ENCODE peak calls at places on chromosome 18, in four cellular contexts. One of them, this sample, is unnamed.

GRCh38 chr18:23918395-23919032 is 96.0 kb upstream of the TTC39C start:
- DNase-seq in astrocyte of the spinal cord: peak; percentile 57
- DNase-seq in type B pancreatic cell: no peak
- DNase-seq in A549: peak; percentile 44
- DNase-seq in this sample: no peak

GRCh38 chr18:13379062-13379800 is 160.7 kb downstream of the LDLRAD4 start:
- DNase-seq in astrocyte of the spinal cord: no peak
- DNase-seq in type B pancreatic cell: no peak
- DNase-seq in A549: no peak
- DNase-seq in this sample: peak; percentile 72

GRCh38 chr18:70142021-70142420 is 63.5 kb downstream of the RTTN start:
- DNase-seq in astrocyte of the spinal cord: no peak
- DNase-seq in type B pancreatic cell: no peak
- DNase-seq in A549: no peak
- DNase-seq in this sample: no peak

GRCh38 chr18:8660316-8660715 is 45.0 kb upstream of the MTCL1 start:
- DNase-seq in astrocyte of the spinal cord: no peak
- DNase-seq in type B pancreatic cell: no peak
- DNase-seq in A549: no peak
- DNase-seq in this sample: no peak

GRCh38 chr18:75407468-75408437 is 19.8 kb downstream of the SMIM21 start:
- DNase-seq in astrocyte of the spinal cord: peak; percentile 32
- DNase-seq in type B pancreatic cell: no peak
- DNase-seq in A549: no peak
- DNase-seq in this sample: no peak

GRCh38 chr18:3340682-3341097 is 78.8 kb downstream of the MYL12B start:
- DNase-seq in astrocyte of the spinal cord: no peak
- DNase-seq in type B pancreatic cell: no peak
- DNase-seq in A549: no peak
- DNase-seq in this sample: no peak

GRCh38 chr18:28768791-28769768 is 592.1 kb upstream of the CDH2 start:
- DNase-seq in astrocyte of the spinal cord: no peak
- DNase-seq in type B pancreatic cell: no peak
- DNase-seq in A549: no peak
- DNase-seq in this sample: no peak

GRCh38 chr18:9757851-9758587 is 49.9 kb downstream of the RAB31 start:
- DNase-seq in astrocyte of the spinal cord: peak; percentile 82
- DNase-seq in type B pancreatic cell: no peak
- DNase-seq in A549: no peak
- DNase-seq in this sample: no peak

GRCh38 chr18:80108122-80108536 is 933 bp upstream of the ADNP2 start:
- DNase-seq in astrocyte of the spinal cord: no peak
- DNase-seq in type B pancreatic cell: no peak
- DNase-seq in A549: no peak
- DNase-seq in this sample: no peak

GRCh38 chr18:28041366-28041765 is 135.6 kb downstream of the CDH2 start:
- DNase-seq in astrocyte of the spinal cord: peak; percentile 82
- DNase-seq in type B pancreatic cell: no peak
- DNase-seq in A549: no peak
- DNase-seq in this sample: no peak

GRCh38 chr18:79259218-79259617 is 136.5 kb upstream of the NFATC1 start:
- DNase-seq in astrocyte of the spinal cord: no peak
- DNase-seq in type B pancreatic cell: no peak
- DNase-seq in A549: no peak
- DNase-seq in this sample: no peak

GRCh38 chr18:10487161-10487560 is 32.7 kb downstream of the APCDD1 start:
- DNase-seq in astrocyte of the spinal cord: no peak
- DNase-seq in type B pancreatic cell: no peak
- DNase-seq in A549: no peak
- DNase-seq in this sample: no peak

GRCh38 chr18:48889115-48889941 is 61.4 kb downstream of the SMAD7 start:
- DNase-seq in astrocyte of the spinal cord: no peak
- DNase-seq in type B pancreatic cell: no peak
- DNase-seq in A549: no peak
- DNase-seq in this sample: peak; percentile 81

GRCh38 chr18:59109375-59109774 is 30.3 kb upstream of the SEC11C start:
- DNase-seq in astrocyte of the spinal cord: no peak
- DNase-seq in type B pancreatic cell: no peak
- DNase-seq in A549: no peak
- DNase-seq in this sample: no peak

GRCh38 chr18:9421096-9421495 is 54.2 kb upstream of the RALBP1 start:
- DNase-seq in astrocyte of the spinal cord: no peak
- DNase-seq in type B pancreatic cell: no peak
- DNase-seq in A549: no peak
- DNase-seq in this sample: no peak

GRCh38 chr18:40367576-40367975 is 1587.5 kb upstream of the PIK3C3 start:
- DNase-seq in astrocyte of the spinal cord: no peak
- DNase-seq in type B pancreatic cell: no peak
- DNase-seq in A549: no peak
- DNase-seq in this sample: no peak

GRCh38 chr18:32922951-32923430 is 150.2 kb upstream of the KLHL14 start:
- DNase-seq in astrocyte of the spinal cord: peak; percentile 45
- DNase-seq in type B pancreatic cell: no peak
- DNase-seq in A549: no peak
- DNase-seq in this sample: no peak

GRCh38 chr18:53819671-53820070 is 404.8 kb downstream of the MBD2 start:
- DNase-seq in astrocyte of the spinal cord: no peak
- DNase-seq in type B pancreatic cell: no peak
- DNase-seq in A549: no peak
- DNase-seq in this sample: peak; percentile 34

GRCh38 chr18:74899554-74899953 is 301.9 kb downstream of the ZNF407 start:
- DNase-seq in astrocyte of the spinal cord: peak; percentile 20
- DNase-seq in type B pancreatic cell: no peak
- DNase-seq in A549: no peak
- DNase-seq in this sample: peak; percentile 88

GRCh38 chr18:2656237-2657042 is 914 bp downstream of the SMCHD1 start:
- DNase-seq in astrocyte of the spinal cord: peak; percentile 43
- DNase-seq in type B pancreatic cell: no peak
- DNase-seq in A549: no peak
- DNase-seq in this sample: no peak

GRCh38 chr18:56148373-56148772 is 490.0 kb downstream of the TXNL1 start:
- DNase-seq in astrocyte of the spinal cord: peak; percentile 82
- DNase-seq in type B pancreatic cell: no peak
- DNase-seq in A549: no peak
- DNase-seq in this sample: no peak

GRCh38 chr18:2655954-2656236 is 369 bp downstream of the SMCHD1 start:
- DNase-seq in astrocyte of the spinal cord: no peak
- DNase-seq in type B pancreatic cell: no peak
- DNase-seq in A549: peak; percentile 11
- DNase-seq in this sample: peak; percentile 93

GRCh38 chr18:4060427-4061281 is 394.5 kb downstream of the DLGAP1 start:
- DNase-seq in astrocyte of the spinal cord: peak; percentile 15
- DNase-seq in type B pancreatic cell: no peak
- DNase-seq in A549: no peak
- DNase-seq in this sample: no peak

GRCh38 chr18:8820701-8821465 is 115.5 kb downstream of the MTCL1 start:
- DNase-seq in astrocyte of the spinal cord: no peak
- DNase-seq in type B pancreatic cell: no peak
- DNase-seq in A549: no peak
- DNase-seq in this sample: no peak

GRCh38 chr18:66867653-66868052 is 263.8 kb upstream of the CDH19 start:
- DNase-seq in astrocyte of the spinal cord: peak; percentile 17
- DNase-seq in type B pancreatic cell: no peak
- DNase-seq in A549: no peak
- DNase-seq in this sample: no peak

GRCh38 chr18:3071676-3072075 is 58.7 kb upstream of the LPIN2 start:
- DNase-seq in astrocyte of the spinal cord: no peak
- DNase-seq in type B pancreatic cell: peak; percentile 45
- DNase-seq in A549: no peak
- DNase-seq in this sample: no peak

DNA sequence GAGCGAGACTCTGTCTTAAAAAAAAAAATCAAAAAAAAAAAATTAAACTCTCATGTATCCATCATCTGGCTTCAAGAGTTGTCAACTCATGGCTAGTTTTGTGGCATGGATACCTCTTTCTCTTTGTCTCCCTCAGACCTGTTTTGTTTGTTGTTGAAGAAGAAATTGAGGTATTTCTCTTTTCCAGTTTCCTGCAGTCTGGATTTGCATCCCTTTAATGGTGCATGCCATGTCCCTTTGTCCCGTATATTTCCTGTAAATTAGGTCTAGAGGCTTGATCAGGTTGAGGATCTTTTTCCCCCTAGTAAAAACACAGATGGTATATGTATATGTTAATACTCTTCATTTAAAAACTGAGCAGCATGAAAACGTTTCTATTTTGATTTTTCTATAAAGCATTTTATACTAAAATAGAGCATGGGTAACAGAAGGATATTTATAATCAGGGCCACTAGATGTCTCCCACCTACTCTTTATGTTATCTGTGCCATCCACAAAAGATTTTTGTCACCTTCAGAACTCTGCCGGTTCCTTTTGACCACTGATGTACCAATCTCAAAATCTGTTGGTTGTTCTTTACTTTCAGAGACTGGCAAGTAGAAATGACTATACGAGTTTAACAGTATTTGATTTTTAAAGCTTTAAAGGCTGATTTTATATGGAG is 80.1 kb downstream of the GALNT1 start:
- DNase-seq in astrocyte of the spinal cord: no peak
- DNase-seq in type B pancreatic cell: no peak
- DNase-seq in A549: no peak
- DNase-seq in this sample: no peak
- TF ChIP-seq CTCF in astrocyte of the spinal cord: no peak
- TF ChIP-seq CTCF in type B pancreatic cell: peak; percentile 24
- TF ChIP-seq CTCF in A549: peak; percentile 26
- TF ChIP-seq CTCF in this sample: peak; percentile 67

DNA sequence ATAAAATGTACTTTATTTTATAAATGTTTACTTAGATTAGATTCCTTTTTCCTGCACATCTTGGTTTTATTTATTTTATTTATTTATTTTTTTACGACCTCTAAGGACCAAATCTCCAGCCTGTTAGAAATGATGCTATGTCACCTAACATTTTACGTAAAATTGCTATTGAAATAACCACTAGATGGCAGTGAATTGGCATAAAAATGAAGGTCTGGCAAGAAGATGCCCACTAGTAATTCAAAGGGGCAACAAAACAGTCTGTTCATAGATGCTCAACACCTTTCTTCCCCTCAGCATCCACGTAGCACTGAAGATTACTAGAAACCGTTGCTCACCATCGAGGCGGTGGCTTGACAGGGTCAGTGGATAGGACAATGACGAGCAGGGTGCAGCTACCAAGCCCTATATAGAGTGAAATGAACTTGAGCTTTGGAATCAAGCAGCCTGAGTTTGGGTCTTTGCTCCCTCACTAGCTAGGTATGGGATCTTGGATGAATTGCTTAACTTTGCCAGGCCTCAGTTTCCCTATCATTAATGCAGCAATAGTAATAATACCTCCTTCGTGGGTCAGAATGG is 128.7 kb upstream of the L3MBTL4 start:
- DNase-seq in astrocyte of the spinal cord: peak; percentile 55
- DNase-seq in type B pancreatic cell: no peak
- DNase-seq in A549: peak; percentile 5
- DNase-seq in this sample: no peak
- TF ChIP-seq CTCF in astrocyte of the spinal cord: peak; percentile 41
- TF ChIP-seq CTCF in type B pancreatic cell: peak; percentile 86
- TF ChIP-seq CTCF in A549: peak; percentile 48
- TF ChIP-seq CTCF in this sample: peak; percentile 93

GRCh38 chr18:31626409-31626808 is 34.7 kb downstream of the TTR start:
- DNase-seq in astrocyte of the spinal cord: no peak
- DNase-seq in type B pancreatic cell: no peak
- DNase-seq in A549: no peak
- DNase-seq in this sample: no peak
- TF ChIP-seq CTCF in astrocyte of the spinal cord: no peak
- TF ChIP-seq CTCF in type B pancreatic cell: no peak
- TF ChIP-seq CTCF in A549: no peak
- TF ChIP-seq CTCF in this sample: no peak

DNA sequence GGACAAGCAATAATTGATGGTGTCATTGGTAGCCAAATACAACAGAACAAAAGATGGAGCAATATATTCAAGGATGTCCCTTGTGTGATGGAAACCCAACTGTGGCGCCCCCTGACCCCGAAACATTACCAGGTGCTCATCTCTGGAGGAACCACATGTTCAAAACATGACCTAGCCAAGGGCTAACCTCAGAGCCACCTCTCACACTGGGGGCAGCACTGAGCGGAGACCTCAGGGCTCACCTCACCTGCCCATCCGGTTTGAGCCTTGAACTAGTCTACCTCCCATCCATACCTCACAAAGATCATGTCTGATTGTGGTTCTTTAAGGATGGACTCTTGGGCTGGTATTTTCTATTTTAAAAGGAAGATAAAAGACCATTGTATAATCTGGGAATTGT is 314.4 kb upstream of the CDH7 start:
- DNase-seq in astrocyte of the spinal cord: no peak
- DNase-seq in type B pancreatic cell: no peak
- DNase-seq in A549: no peak
- DNase-seq in this sample: peak; percentile 52
- TF ChIP-seq CTCF in astrocyte of the spinal cord: no peak
- TF ChIP-seq CTCF in type B pancreatic cell: no peak
- TF ChIP-seq CTCF in A549: no peak
- TF ChIP-seq CTCF in this sample: no peak

GRCh38 chr18:52288403-52289004 is 51.5 kb upstream of the DCC start:
- DNase-seq in astrocyte of the spinal cord: no peak
- DNase-seq in type B pancreatic cell: no peak
- DNase-seq in A549: no peak
- DNase-seq in this sample: no peak
- TF ChIP-seq CTCF in astrocyte of the spinal cord: peak; percentile 69
- TF ChIP-seq CTCF in type B pancreatic cell: peak; percentile 80
- TF ChIP-seq CTCF in A549: peak; percentile 49
- TF ChIP-seq CTCF in this sample: peak; percentile 51

This sample was measured in chondrocyte.